ENCODE peak calls at places on chromosomes 4 and X, in five cellular contexts. One of them, this sample, is unnamed. For H3K4me1, the result is how much of the 10 kb centered on the place peaks cover.

GRCh38 chrX:148020329-148020728 is 39.2 kb downstream of the FMR1NB start:
- DNase-seq in uterus: no peak
- DNase-seq in Karpas-422: no peak
- DNase-seq in ascending aorta: no peak
- DNase-seq in neural progenitor cell: no peak
- DNase-seq in this sample: no peak

GRCh38 chr4:2834001-2834921 is 9.4 kb upstream of the ADD1 start:
- DNase-seq in uterus: no peak
- DNase-seq in Karpas-422: no peak
- DNase-seq in ascending aorta: no peak
- DNase-seq in neural progenitor cell: no peak
- DNase-seq in this sample: peak

GRCh38 chr4:110104661-110105060 is 93.8 kb downstream of the ELOVL6 start:
- DNase-seq in uterus: no peak
- DNase-seq in Karpas-422: no peak
- DNase-seq in ascending aorta: no peak
- DNase-seq in neural progenitor cell: peak
- DNase-seq in this sample: no peak

GRCh38 chrX:83508006-83508405 is at the start of gene POU3F4:
- DNase-seq in uterus: no peak
- DNase-seq in Karpas-422: no peak
- DNase-seq in ascending aorta: no peak
- DNase-seq in neural progenitor cell: peak
- DNase-seq in this sample: no peak

GRCh38 chrX:25015486-25016360 is at the start of gene ARX:
- DNase-seq in uterus: no peak
- DNase-seq in Karpas-422: no peak
- DNase-seq in ascending aorta: no peak
- DNase-seq in neural progenitor cell: peak
- DNase-seq in this sample: peak

GRCh38 chrX:110563276-110563675 is 204.6 kb downstream of the RTL9 start:
- DNase-seq in uterus: no peak
- DNase-seq in Karpas-422: no peak
- DNase-seq in ascending aorta: no peak
- DNase-seq in neural progenitor cell: no peak
- DNase-seq in this sample: no peak

GRCh38 chr4:81314196-81314896 is 99.3 kb upstream of the PRKG2 start:
- DNase-seq in uterus: no peak
- DNase-seq in Karpas-422: no peak
- DNase-seq in ascending aorta: no peak
- DNase-seq in neural progenitor cell: peak
- DNase-seq in this sample: peak

GRCh38 chr4:114109776-114110175 is 130.3 kb upstream of the ARSJ start:
- DNase-seq in uterus: no peak
- DNase-seq in Karpas-422: no peak
- DNase-seq in ascending aorta: no peak
- DNase-seq in neural progenitor cell: no peak
- DNase-seq in this sample: no peak

GRCh38 chr4:110793890-110794588 is 171.2 kb upstream of the PITX2 start:
- DNase-seq in uterus: no peak
- DNase-seq in Karpas-422: no peak
- DNase-seq in ascending aorta: no peak
- DNase-seq in neural progenitor cell: peak
- DNase-seq in this sample: no peak

GRCh38 chr4:72352746-72353145 is 216.3 kb downstream of the ADAMTS3 start:
- DNase-seq in uterus: no peak
- DNase-seq in Karpas-422: no peak
- DNase-seq in ascending aorta: no peak
- DNase-seq in neural progenitor cell: no peak
- DNase-seq in this sample: no peak

GRCh38 chrX:41313419-41313818 is 20.5 kb upstream of the DDX3X start:
- DNase-seq in uterus: no peak
- DNase-seq in Karpas-422: no peak
- DNase-seq in ascending aorta: no peak
- DNase-seq in neural progenitor cell: no peak
- DNase-seq in this sample: no peak

GRCh38 chr4:34046580-34046979 is 2197.7 kb downstream of the ARAP2 start:
- DNase-seq in uterus: no peak
- DNase-seq in Karpas-422: no peak
- DNase-seq in ascending aorta: no peak
- DNase-seq in neural progenitor cell: no peak
- DNase-seq in this sample: no peak

GRCh38 chr4:38386011-38386551 is 277.9 kb upstream of the KLF3 start:
- DNase-seq in uterus: no peak
- DNase-seq in Karpas-422: no peak
- DNase-seq in ascending aorta: no peak
- DNase-seq in neural progenitor cell: no peak
- DNase-seq in this sample: no peak

GRCh38 chr4:38386654-38387188 is 277.3 kb upstream of the KLF3 start:
- DNase-seq in uterus: no peak
- DNase-seq in Karpas-422: no peak
- DNase-seq in ascending aorta: no peak
- DNase-seq in neural progenitor cell: no peak
- DNase-seq in this sample: no peak

GRCh38 chr4:38385286-38386010 is 278.6 kb upstream of the KLF3 start:
- DNase-seq in uterus: no peak
- DNase-seq in Karpas-422: no peak
- DNase-seq in ascending aorta: no peak
- DNase-seq in neural progenitor cell: peak
- DNase-seq in this sample: no peak

GRCh38 chr4:38383646-38384121 is 280.3 kb upstream of the KLF3 start:
- DNase-seq in uterus: no peak
- DNase-seq in Karpas-422: no peak
- DNase-seq in ascending aorta: no peak
- DNase-seq in neural progenitor cell: no peak
- DNase-seq in this sample: no peak

DNA sequence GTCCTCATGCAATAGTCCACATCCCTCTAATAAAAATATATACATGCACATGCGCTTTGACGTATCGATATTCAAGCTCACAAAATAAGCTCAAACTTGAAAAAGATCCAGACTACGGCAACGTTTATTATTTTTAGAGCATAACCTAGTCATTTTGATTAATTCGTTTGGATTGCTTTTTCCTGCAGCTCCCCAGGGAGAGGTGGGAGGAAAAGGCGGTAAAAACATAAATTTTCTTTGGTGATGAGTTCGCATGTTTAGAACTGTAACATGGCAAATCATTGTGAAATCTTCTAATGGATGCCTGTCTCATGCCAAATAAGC is 279.1 kb upstream of the KLF3 start:
- DNase-seq in uterus: no peak
- DNase-seq in Karpas-422: no peak
- DNase-seq in ascending aorta: no peak
- DNase-seq in neural progenitor cell: no peak
- DNase-seq in this sample: no peak
- H3K4me1 ChIP-seq in uterus: under half
- H3K4me1 ChIP-seq in Karpas-422: under half
- H3K4me1 ChIP-seq in ascending aorta: under half
- H3K4me1 ChIP-seq in neural progenitor cell: under half
- H3K4me1 ChIP-seq in this sample: under half

GRCh38 chr4:41282362-41282761 is 25.6 kb downstream of the UCHL1 start:
- DNase-seq in uterus: no peak
- DNase-seq in Karpas-422: no peak
- DNase-seq in ascending aorta: no peak
- DNase-seq in neural progenitor cell: no peak
- DNase-seq in this sample: no peak
- H3K27ac ChIP-seq in uterus: no peak
- H3K27ac ChIP-seq in Karpas-422: no peak
- H3K27ac ChIP-seq in ascending aorta: no peak
- H3K27ac ChIP-seq in neural progenitor cell: no peak
- H3K27ac ChIP-seq in this sample: no peak

DNA sequence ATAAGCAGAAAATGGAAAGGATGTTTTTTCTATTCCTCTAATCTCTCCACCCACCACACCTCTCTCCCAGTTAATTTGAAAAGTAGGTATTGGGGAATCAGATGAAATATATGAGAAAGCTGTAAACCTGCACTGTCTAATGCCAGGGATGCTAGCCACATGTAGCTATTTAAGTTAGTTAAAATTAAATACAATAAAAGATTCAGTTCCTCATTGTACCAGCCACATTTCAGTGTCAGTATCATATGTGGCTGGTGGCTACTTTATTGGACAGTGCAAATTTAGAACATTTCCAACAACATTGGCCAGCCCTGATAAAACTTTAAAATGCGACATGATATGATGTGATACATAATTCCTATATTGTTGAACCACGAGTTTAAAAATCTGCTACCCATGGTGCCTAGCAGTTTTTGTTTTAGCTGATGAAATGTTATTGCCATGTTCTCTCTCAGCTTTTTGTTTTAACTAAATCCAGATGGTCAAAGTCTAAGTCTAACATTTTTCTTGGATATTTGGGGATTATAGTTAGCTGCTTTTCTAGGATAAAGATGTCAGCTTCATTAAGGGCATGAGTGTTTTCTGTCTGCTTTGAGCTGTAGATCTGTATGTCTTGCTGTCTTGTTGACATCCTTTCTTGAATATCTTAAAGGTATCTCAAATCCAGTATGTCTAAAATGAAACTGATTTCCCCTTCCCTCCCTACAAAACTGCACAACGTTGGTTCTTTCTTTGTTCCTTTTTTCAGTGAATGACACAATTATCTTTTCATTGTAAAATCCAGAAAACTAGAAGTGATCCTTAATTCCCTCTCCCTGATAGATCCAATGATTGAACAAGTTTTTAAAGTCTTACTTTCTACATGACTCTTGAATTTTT is 6.1 kb downstream of the ARFIP1 start:
- DNase-seq in uterus: no peak
- DNase-seq in Karpas-422: no peak
- DNase-seq in ascending aorta: no peak
- DNase-seq in neural progenitor cell: no peak
- DNase-seq in this sample: no peak
- H3K4me1 ChIP-seq in uterus: under half
- H3K4me1 ChIP-seq in Karpas-422: half or more
- H3K4me1 ChIP-seq in ascending aorta: under half
- H3K4me1 ChIP-seq in neural progenitor cell: under half
- H3K4me1 ChIP-seq in this sample: under half

GRCh38 chrX:19673334-19674040 is 158.2 kb upstream of the MAP3K15 start:
- DNase-seq in uterus: peak
- DNase-seq in Karpas-422: no peak
- DNase-seq in ascending aorta: no peak
- DNase-seq in neural progenitor cell: no peak
- DNase-seq in this sample: peak
- H3K27ac ChIP-seq in uterus: peak
- H3K27ac ChIP-seq in Karpas-422: no peak
- H3K27ac ChIP-seq in ascending aorta: no peak
- H3K27ac ChIP-seq in neural progenitor cell: no peak
- H3K27ac ChIP-seq in this sample: no peak